ENCODE peak calls at places on chromosomes 4 and X, in seven cellular contexts. S is mammary epithelial cell; T is left ventricle myocardium inferior; G is stomach; I is B cell; Q is dorsolateral prefrontal cortex; P is activated CD8-positive, alpha-beta T cell treated with anti-CD3 and anti-CD28 coated beads for 36 hours. H is an unnamed sample.

GRCh38 chr4:75089206-75089605 is 156.3 kb downstream of the PARM1 start:
- DNase-seq in S (no peak), T (no peak), I (no peak), P (no peak), Q (no peak), G (no peak), H (no peak)

GRCh38 chrX:110412971-110413726 is 54.5 kb downstream of the RTL9 start:
- DNase-seq in I (peak), T (peak), G (peak), P (peak), S (peak), Q (peak), H (peak)

GRCh38 chrX:1281511-1281910 is 12.9 kb downstream of the CSF2RA start:
- DNase-seq in T (no peak), S (peak), G (no peak), I (no peak), P (no peak), Q (no peak), H (no peak)

GRCh38 chrX:23732704-23733103 is 10.4 kb downstream of the ACOT9 start:
- DNase-seq in G (no peak), S (no peak), P (no peak), I (no peak), T (no peak), Q (no peak), H (peak)

GRCh38 chrX:108292053-108292452 is 146.2 kb downstream of the COL4A6 start:
- DNase-seq in T (no peak), P (no peak), Q (no peak), I (no peak), G (no peak), S (no peak), H (no peak)

GRCh38 chr4:25449270-25449669 is 72.2 kb downstream of the ANAPC4 start:
- DNase-seq in G (no peak), P (no peak), I (no peak), Q (no peak), T (no peak), S (no peak), H (no peak)

GRCh38 chrX:46588263-46588662 is 14.7 kb downstream of the CHST7 start:
- DNase-seq in Q (no peak), T (peak), S (no peak), P (peak), G (no peak), I (no peak), H (no peak)

GRCh38 chr4:101346312-101346561 is 1.1 kb downstream of the PPP3CA start:
- DNase-seq in P (no peak), Q (no peak), G (no peak), T (no peak), I (no peak), S (no peak), H (peak)

GRCh38 chr4:24557036-24558022 is 27.0 kb downstream of the DHX15 start:
- DNase-seq in P (no peak), T (no peak), S (no peak), I (no peak), G (no peak), Q (no peak), H (no peak)

GRCh38 chrX:16659326-16659725 is 9.4 kb downstream of the S100G start:
- DNase-seq in S (no peak), I (no peak), Q (no peak), P (no peak), G (no peak), T (no peak), H (no peak)

GRCh38 chr4:72489267-72489666 is 79.8 kb downstream of the ADAMTS3 start:
- DNase-seq in T (no peak), I (no peak), Q (no peak), G (no peak), S (peak), P (no peak), H (no peak)

GRCh38 chr4:176981074-176981473 is 188.4 kb upstream of the VEGFC start:
- DNase-seq in S (peak), Q (no peak), I (no peak), T (no peak), P (no peak), G (no peak), H (no peak)

GRCh38 chrX:73916931-73917657 is 354.1 kb downstream of the CHIC1 start:
- DNase-seq in Q (no peak), I (no peak), T (no peak), P (no peak), S (peak), G (no peak), H (no peak)

GRCh38 chrX:57447856-57448255 is 144.0 kb upstream of the ZXDB start:
- DNase-seq in I (no peak), Q (no peak), P (no peak), S (no peak), G (no peak), T (no peak), H (no peak)

GRCh38 chrX:40539214-40540142 is 41.3 kb upstream of the ATP6AP2 start:
- DNase-seq in G (no peak), Q (peak), T (peak), P (peak), I (peak), S (peak), H (peak)

GRCh38 chr4:178633263-178633662 is 1191.0 kb upstream of the AGA start:
- DNase-seq in S (no peak), T (no peak), G (no peak), P (no peak), Q (no peak), I (no peak), H (no peak)

GRCh38 chr4:128341634-128342033 is 54.0 kb upstream of the PGRMC2 start:
- DNase-seq in I (no peak), G (no peak), T (no peak), P (no peak), S (no peak), Q (no peak), H (no peak)
- TF ChIP-seq CTCF in I (no peak), G (no peak), T (peak), P (no peak), S (no peak), Q (no peak), H (no peak)

GRCh38 chrX:19906293-19906692 is 18.9 kb upstream of the SH3KBP1 start:
- DNase-seq in Q (no peak), P (no peak), T (no peak), I (no peak), G (no peak), S (no peak), H (no peak)

GRCh38 chrX:19911784-19912183 is 24.4 kb upstream of the SH3KBP1 start:
- DNase-seq in P (no peak), T (no peak), Q (no peak), G (no peak), I (no peak), S (no peak), H (no peak)

GRCh38 chrX:19909761-19910160 is 22.4 kb upstream of the SH3KBP1 start:
- DNase-seq in G (no peak), T (no peak), S (no peak), Q (no peak), P (no peak), I (no peak), H (no peak)

GRCh38 chrX:19904778-19905367 is 17.5 kb upstream of the SH3KBP1 start:
- DNase-seq in P (peak), Q (no peak), T (no peak), G (no peak), I (peak), S (peak), H (peak)

GRCh38 chrX:19907794-19908193 is 20.4 kb upstream of the SH3KBP1 start:
- DNase-seq in Q (no peak), G (no peak), P (no peak), T (no peak), S (no peak), I (no peak), H (no peak)
- TF ChIP-seq CTCF in Q (no peak), G (no peak), P (no peak), T (no peak), S (peak), I (no peak), H (no peak)

DNA sequence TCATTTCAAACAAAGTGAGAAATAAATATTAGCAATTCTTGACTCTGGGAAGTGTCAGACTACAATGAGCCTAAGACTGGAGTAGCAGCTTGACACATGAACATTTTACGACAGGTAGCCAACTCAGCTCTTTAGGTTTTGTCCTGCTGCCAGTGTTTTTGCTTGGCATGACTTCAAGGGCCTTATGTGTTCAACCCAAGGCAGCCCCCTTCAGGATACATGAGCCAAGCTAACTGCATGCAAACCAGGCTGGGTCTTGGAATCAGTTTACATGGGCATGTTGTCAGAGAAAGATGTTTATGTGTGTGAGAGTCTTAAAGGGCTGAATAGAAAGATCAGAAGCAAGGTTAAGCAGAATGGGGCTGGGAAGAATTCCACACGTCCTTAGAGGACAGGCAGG is 97.4 kb downstream of the NKX6-1 start:
- DNase-seq in G (no peak), S (no peak), I (no peak), Q (no peak), P (no peak), T (no peak), H (no peak)
- TF ChIP-seq CTCF in G (no peak), S (no peak), I (no peak), Q (no peak), P (no peak), T (no peak), H (no peak)

GRCh38 chrX:19040373-19040772 is 56.5 kb upstream of the PHKA2 start:
- DNase-seq in I (no peak), T (no peak), S (no peak), Q (no peak), P (no peak), G (no peak), H (no peak)
- TF ChIP-seq CTCF in I (no peak), T (peak), S (peak), Q (peak), P (peak), G (no peak), H (no peak)

DNA sequence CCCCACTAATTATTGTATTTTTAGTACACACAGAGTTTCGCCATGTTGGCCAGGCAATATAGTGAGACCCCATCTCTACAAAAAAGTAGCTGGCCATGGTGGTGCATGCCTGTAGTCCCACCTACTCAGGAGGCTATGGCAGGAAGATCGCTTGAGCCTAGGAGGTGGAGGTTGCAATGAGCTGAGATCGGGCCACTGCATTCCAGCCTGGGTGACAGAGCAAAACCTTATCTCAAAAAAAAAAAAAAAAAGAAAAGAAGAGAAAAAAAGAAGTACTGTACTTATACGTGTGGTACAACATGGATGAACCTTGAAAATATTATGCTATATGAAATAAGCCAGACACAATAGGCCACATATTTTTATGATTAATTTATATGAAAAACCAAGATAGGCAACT is 9.9 kb upstream of the WDR45 start:
- DNase-seq in S (no peak), I (no peak), G (no peak), Q (no peak), T (no peak), P (no peak), H (no peak)
- TF ChIP-seq CTCF in S (no peak), I (no peak), G (no peak), Q (no peak), T (no peak), P (no peak), H (no peak)

GRCh38 chr4:6909113-6909969 is at the start of gene TBC1D14:
- DNase-seq in G (peak), T (peak), S (peak), I (peak), Q (peak), P (peak), H (peak)
- TF ChIP-seq CTCF in G (no peak), T (peak), S (peak), I (no peak), Q (peak), P (no peak), H (no peak)

GRCh38 chr4:80196259-80197131 is 808 bp upstream of the PRDM8 start:
- DNase-seq in Q (peak), S (no peak), G (no peak), T (no peak), P (no peak), I (no peak), H (no peak)
- TF ChIP-seq CTCF in Q (no peak), S (no peak), G (no peak), T (no peak), P (no peak), I (no peak), H (no peak)

GRCh38 chr4:130359537-130359936 is 1263.6 kb downstream of the C4orf33 start:
- DNase-seq in S (no peak), T (no peak), I (no peak), G (no peak), P (no peak), Q (no peak), H (no peak)
- TF ChIP-seq CTCF in S (peak), T (no peak), I (no peak), G (no peak), P (no peak), Q (peak), H (no peak)

DNA sequence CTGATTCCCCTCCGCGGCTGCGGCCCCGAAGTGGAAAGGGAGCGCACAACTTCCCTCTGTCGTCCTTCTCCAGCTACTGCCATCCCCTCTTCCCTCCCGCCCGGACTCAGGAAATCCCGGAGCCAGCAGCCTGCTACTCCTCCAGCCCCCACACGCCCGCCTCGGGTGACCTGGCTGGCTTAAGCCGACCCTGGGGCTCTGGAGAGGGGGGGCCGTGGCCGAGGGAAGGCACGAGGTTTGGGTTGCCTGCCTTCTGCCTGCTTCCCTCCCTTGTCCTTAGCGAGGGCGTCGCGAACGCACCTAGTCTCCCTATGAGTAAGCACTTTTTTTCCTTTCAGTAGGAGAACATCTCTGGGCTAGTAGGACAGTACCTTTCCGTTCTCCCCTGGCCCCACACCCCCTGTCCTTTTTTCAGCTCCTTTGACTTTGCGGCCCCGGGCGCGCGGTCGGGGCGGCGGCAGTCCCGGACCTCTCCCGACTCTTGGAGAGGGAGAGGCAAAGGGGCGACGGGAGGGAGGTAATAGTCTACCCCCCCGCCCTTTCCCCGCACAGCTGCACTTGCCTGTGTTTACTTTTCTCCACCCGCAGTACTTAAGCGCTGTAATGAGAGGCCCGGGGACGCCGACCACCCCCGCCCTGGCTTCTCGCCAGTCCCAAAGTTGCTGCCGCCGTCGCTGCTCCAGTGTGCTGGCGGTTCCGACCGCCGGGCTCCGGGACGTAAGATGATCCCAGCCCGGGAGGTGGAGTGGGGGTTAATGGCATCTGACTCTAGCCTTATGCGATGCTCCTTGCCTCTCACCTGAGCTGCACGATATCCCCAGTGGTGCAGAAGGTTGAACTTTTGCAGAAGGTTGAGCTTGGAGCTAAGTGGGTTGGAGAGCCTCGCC is 874 bp downstream of the PLS3 start:
- DNase-seq in I (no peak), G (peak), T (peak), S (peak), P (peak), Q (peak), H (peak)
- TF ChIP-seq CTCF in I (no peak), G (no peak), T (no peak), S (peak), P (no peak), Q (no peak), H (no peak)